ENCODE peak calls at places on chromosome 10, in nine cellular contexts. V is foreskin melanocyte; P is NCI-H748 treated with DMSO at 0.1 percent for 48 hours; J is stimulated activated CD4-positive, alpha-beta T cell treated with anti-CD3 and anti-CD28 coated beads, Interleukin-2, amount 100 ng/mL, for 48 hours; X is left lobe of liver; L is NCI-H2171; Z is NCI-H446 treated with DMSO at 0.1 percent for 48 hours; G is AG08395; W is AML-193. R is an unnamed sample.

GRCh38 chr10:58641708-58642107 is 129.0 kb downstream of the BICC1 start:
- DNase-seq in V (no peak), P (no peak), J (no peak), X (no peak), L (no peak), Z (no peak), G (peak; percentile 35), W (no peak), R (no peak)

GRCh38 chr10:88232978-88233537 is 350.1 kb downstream of the RNLS start:
- DNase-seq in V (no peak), P (no peak), J (no peak), X (no peak), L (no peak), Z (no peak), G (no peak), W (no peak), R (no peak)

GRCh38 chr10:130799532-130799931 is 512.0 kb downstream of the TCERG1L start:
- DNase-seq in V (no peak), P (no peak), J (no peak), X (no peak), L (no peak), Z (no peak), G (no peak), W (no peak), R (no peak)

GRCh38 chr10:84179059-84179710 is 5.6 kb downstream of the GPR15LG start:
- DNase-seq in V (no peak), P (peak; percentile 8), J (no peak), X (no peak), L (peak; percentile 71), Z (peak; percentile 98), G (peak; percentile 81), W (no peak), R (no peak)

GRCh38 chr10:121084029-121084674 is 233.0 kb downstream of the WDR11 start:
- DNase-seq in V (no peak), P (no peak), J (no peak), X (no peak), L (no peak), Z (peak; percentile 94), G (no peak), W (no peak), R (peak; percentile 21)

GRCh38 chr10:108204528-108205313 is 1040.2 kb upstream of the SORCS1 start:
- DNase-seq in V (peak; percentile 24), P (peak; percentile 4), J (no peak), X (no peak), L (no peak), Z (no peak), G (peak; percentile 61), W (peak; percentile 8), R (no peak)

GRCh38 chr10:92822964-92823363 is 25.4 kb upstream of the EXOC6 start:
- DNase-seq in V (no peak), P (no peak), J (no peak), X (no peak), L (no peak), Z (no peak), G (no peak), W (peak; percentile 46), R (no peak)

GRCh38 chr10:49286686-49287085 is 12.3 kb upstream of the C10orf71 start:
- DNase-seq in V (no peak), P (no peak), J (no peak), X (no peak), L (no peak), Z (no peak), G (no peak), W (no peak), R (no peak)

GRCh38 chr10:88880287-88881094 is 446 bp downstream of the STAMBPL1 start:
- DNase-seq in V (peak; percentile 88), P (peak; percentile 29), J (peak; percentile 57), X (peak; percentile 89), L (no peak), Z (peak; percentile 38), G (peak; percentile 80), W (peak; percentile 88), R (peak; percentile 62)

GRCh38 chr10:61142987-61143386 is 199.0 kb upstream of the RHOBTB1 start:
- DNase-seq in V (no peak), P (no peak), J (no peak), X (no peak), L (no peak), Z (no peak), G (no peak), W (no peak), R (no peak)

GRCh38 chr10:32256613-32257437 is 90.1 kb downstream of the EPC1 start:
- DNase-seq in V (peak; percentile 62), P (peak; percentile 6), J (peak; percentile 68), X (peak; percentile 77), L (no peak), Z (peak; percentile 44), G (peak; percentile 54), W (peak; percentile 49), R (peak; percentile 62)

GRCh38 chr10:113059001-113059780 is 109.1 kb downstream of the TCF7L2 start:
- DNase-seq in V (peak; percentile 71), P (no peak), J (no peak), X (no peak), L (no peak), Z (no peak), G (peak; percentile 68), W (no peak), R (no peak)

GRCh38 chr10:85618841-85619240 is 747.8 kb downstream of the GRID1 start:
- DNase-seq in V (no peak), P (no peak), J (no peak), X (no peak), L (no peak), Z (no peak), G (no peak), W (no peak), R (no peak)

GRCh38 chr10:130807096-130807495 is 504.4 kb downstream of the TCERG1L start:
- DNase-seq in V (no peak), P (no peak), J (no peak), X (peak; percentile 6), L (no peak), Z (no peak), G (no peak), W (no peak), R (no peak)

GRCh38 chr10:12742776-12743175 is 258.7 kb downstream of the CCDC3 start:
- DNase-seq in V (no peak), P (no peak), J (no peak), X (no peak), L (no peak), Z (no peak), G (no peak), W (no peak), R (no peak)

GRCh38 chr10:44344727-44345126 is 40.2 kb downstream of the CXCL12 start:
- DNase-seq in V (no peak), P (no peak), J (no peak), X (no peak), L (no peak), Z (no peak), G (no peak), W (no peak), R (no peak)

GRCh38 chr10:29790223-29790622 is 155.5 kb upstream of the SVIL start:
- DNase-seq in V (no peak), P (no peak), J (no peak), X (no peak), L (no peak), Z (no peak), G (no peak), W (no peak), R (no peak)

GRCh38 chr10:31700222-31700621 is 228.4 kb downstream of the ARHGAP12 start:
- DNase-seq in V (no peak), P (no peak), J (no peak), X (no peak), L (no peak), Z (peak; percentile 44), G (no peak), W (no peak), R (no peak)

GRCh38 chr10:34687434-34688205 is 127.5 kb downstream of the PARD3 start:
- DNase-seq in V (no peak), P (no peak), J (no peak), X (no peak), L (no peak), Z (no peak), G (no peak), W (no peak), R (no peak)

GRCh38 chr10:118383699-118384098 is 41.6 kb upstream of the FAM204A start:
- DNase-seq in V (no peak), P (no peak), J (no peak), X (no peak), L (no peak), Z (no peak), G (no peak), W (no peak), R (no peak)

GRCh38 chr10:112959207-112959838 is 9.3 kb downstream of the TCF7L2 start:
- DNase-seq in V (peak; percentile 82), P (no peak), J (no peak), X (no peak), L (no peak), Z (no peak), G (no peak), W (no peak), R (no peak)

GRCh38 chr10:16828731-16829175 is 11.5 kb upstream of the RSU1 start:
- DNase-seq in V (peak; percentile 63), P (no peak), J (no peak), X (no peak), L (no peak), Z (no peak), G (peak; percentile 51), W (no peak), R (no peak)

GRCh38 chr10:93481213-93481930 is 762 bp downstream of the MYOF start:
- DNase-seq in V (no peak), P (no peak), J (no peak), X (no peak), L (no peak), Z (no peak), G (no peak), W (no peak), R (no peak)

GRCh38 chr10:75057680-75058079 is 53.8 kb upstream of the SAMD8 start:
- DNase-seq in V (no peak), P (no peak), J (no peak), X (no peak), L (no peak), Z (no peak), G (peak; percentile 49), W (no peak), R (no peak)

GRCh38 chr10:18610517-18610916 is 40.9 kb downstream of the NSUN6 start:
- DNase-seq in V (no peak), P (peak; percentile 11), J (no peak), X (peak; percentile 63), L (no peak), Z (peak; percentile 55), G (peak; percentile 63), W (no peak), R (no peak)

GRCh38 chr10:18797286-18797685 is 138.1 kb downstream of the ARL5B start:
- DNase-seq in V (peak; percentile 0), P (no peak), J (no peak), X (no peak), L (no peak), Z (no peak), G (no peak), W (no peak), R (no peak)